ENCODE peak calls at places on chromosomes 11 and 22, in nine cellular contexts. K is upper lobe of left lung, E is small intestine, Q is spleen, Y is endodermal cell, J is psoas muscle, H is mesendoderm, W is IMR-90, T is A673. M is an unnamed sample.
A peak's percentile ranks its signal among the peaks of the same experiment; 100 is the strongest.

GRCh38 chr22:35467788-35468187 is 67.8 kb downstream of the MCM5 start:
- DNase-seq in K (no peak), E (peak; percentile 50), Q (peak; percentile 77), Y (peak; percentile 74), J (peak; percentile 87), H (peak; percentile 16), W (peak; percentile 47), T (no peak), M (peak; percentile 39)

GRCh38 chr22:36770116-36770945 is 5.6 kb downstream of the IFT27 start:
- DNase-seq in K (no peak), E (no peak), Q (no peak), Y (peak; percentile 84), J (no peak), H (peak; percentile 88), W (no peak), T (no peak), M (no peak)

GRCh38 chr11:102347526-102348331 is 715 bp downstream of the BIRC2 start:
- DNase-seq in K (no peak), E (peak; percentile 67), Q (no peak), Y (peak; percentile 48), J (no peak), H (peak; percentile 42), W (peak; percentile 29), T (peak; percentile 47), M (peak; percentile 59)

GRCh38 chr22:17974087-17974486 is 50.3 kb downstream of the MICAL3 start:
- DNase-seq in K (no peak), E (no peak), Q (peak; percentile 16), Y (no peak), J (no peak), H (no peak), W (no peak), T (no peak), M (no peak)

GRCh38 chr11:117717485-117718314 is 79.3 kb downstream of the DSCAML1 start:
- DNase-seq in K (peak; percentile 70), E (peak; percentile 19), Q (no peak), Y (peak; percentile 90), J (no peak), H (peak; percentile 72), W (no peak), T (no peak), M (peak; percentile 59)

GRCh38 chr11:134476435-134477021 is 64.5 kb upstream of the B3GAT1 start:
- DNase-seq in K (no peak), E (no peak), Q (no peak), Y (peak; percentile 91), J (no peak), H (peak; percentile 72), W (no peak), T (peak; percentile 48), M (no peak)

GRCh38 chr11:116986521-116987105 is 111.6 kb downstream of the SIK3 start:
- DNase-seq in K (no peak), E (peak; percentile 51), Q (no peak), Y (no peak), J (no peak), H (no peak), W (peak; percentile 90), T (no peak), M (no peak)

GRCh38 chr11:1003159-1003558 is 33.4 kb downstream of the MUC6 start:
- DNase-seq in K (peak; percentile 72), E (no peak), Q (no peak), Y (no peak), J (no peak), H (no peak), W (no peak), T (no peak), M (no peak)

GRCh38 chr11:17864478-17864941 is 129.9 kb downstream of the KCNC1 start:
- DNase-seq in K (no peak), E (peak; percentile 42), Q (no peak), Y (peak; percentile 83), J (no peak), H (peak; percentile 54), W (no peak), T (no peak), M (peak; percentile 33)

GRCh38 chr11:2320591-2321310 is 18.9 kb downstream of the TSPAN32 start:
- DNase-seq in K (peak; percentile 41), E (no peak), Q (peak; percentile 42), Y (no peak), J (no peak), H (no peak), W (no peak), T (no peak), M (no peak)

GRCh38 chr22:36097880-36098279 is 62.7 kb downstream of the APOL3 start:
- DNase-seq in K (no peak), E (no peak), Q (no peak), Y (no peak), J (no peak), H (no peak), W (no peak), T (no peak), M (no peak)

GRCh38 chr11:28598531-28598930 is 490.3 kb downstream of the METTL15 start:
- DNase-seq in K (no peak), E (no peak), Q (no peak), Y (no peak), J (no peak), H (no peak), W (no peak), T (no peak), M (no peak)

GRCh38 chr22:33895444-33895843 is 24.8 kb downstream of the LARGE1 start:
- DNase-seq in K (no peak), E (no peak), Q (no peak), Y (no peak), J (no peak), H (no peak), W (no peak), T (no peak), M (no peak)

GRCh38 chr22:33894515-33894914 is 25.8 kb downstream of the LARGE1 start:
- DNase-seq in K (no peak), E (peak; percentile 46), Q (no peak), Y (no peak), J (no peak), H (no peak), W (no peak), T (no peak), M (peak; percentile 13)

GRCh38 chr22:33894036-33894435 is 26.2 kb downstream of the LARGE1 start:
- DNase-seq in K (no peak), E (no peak), Q (no peak), Y (no peak), J (no peak), H (no peak), W (no peak), T (no peak), M (no peak)

GRCh38 chr22:33891992-33892391 is 28.3 kb downstream of the LARGE1 start:
- DNase-seq in K (no peak), E (no peak), Q (no peak), Y (no peak), J (no peak), H (no peak), W (no peak), T (no peak), M (no peak)

GRCh38 chr22:33893486-33893885 is 26.8 kb downstream of the LARGE1 start:
- DNase-seq in K (no peak), E (peak; percentile 27), Q (no peak), Y (no peak), J (no peak), H (no peak), W (no peak), T (no peak), M (no peak)
- H3K4me1 ChIP-seq in K (no peaks in the 10 kb centered on the region), E (no peaks in the 10 kb centered on the region), Q (peaks cover 19% of the 10 kb centered on the region), Y (peaks cover 3% of the 10 kb centered on the region), J (peaks cover 3% of the 10 kb centered on the region), H (peaks cover 4% of the 10 kb centered on the region), W (peaks cover 7% of the 10 kb centered on the region), T (no peaks in the 10 kb centered on the region), M (peaks cover 18% of the 10 kb centered on the region)

GRCh38 chr22:47658182-47658581 is 895.7 kb downstream of the TBC1D22A start:
- DNase-seq in K (no peak), E (no peak), Q (no peak), Y (no peak), J (no peak), H (no peak), W (no peak), T (no peak), M (no peak)

GRCh38 chr22:47653921-47654320 is 891.5 kb downstream of the TBC1D22A start:
- DNase-seq in K (no peak), E (no peak), Q (no peak), Y (no peak), J (no peak), H (no peak), W (no peak), T (no peak), M (no peak)

GRCh38 chr22:47654922-47655451 is 892.5 kb downstream of the TBC1D22A start:
- DNase-seq in K (no peak), E (no peak), Q (no peak), Y (no peak), J (no peak), H (no peak), W (no peak), T (no peak), M (no peak)

GRCh38 chr22:47656806-47657205 is 894.4 kb downstream of the TBC1D22A start:
- DNase-seq in K (no peak), E (no peak), Q (no peak), Y (no peak), J (no peak), H (no peak), W (no peak), T (no peak), M (no peak)

DNA sequence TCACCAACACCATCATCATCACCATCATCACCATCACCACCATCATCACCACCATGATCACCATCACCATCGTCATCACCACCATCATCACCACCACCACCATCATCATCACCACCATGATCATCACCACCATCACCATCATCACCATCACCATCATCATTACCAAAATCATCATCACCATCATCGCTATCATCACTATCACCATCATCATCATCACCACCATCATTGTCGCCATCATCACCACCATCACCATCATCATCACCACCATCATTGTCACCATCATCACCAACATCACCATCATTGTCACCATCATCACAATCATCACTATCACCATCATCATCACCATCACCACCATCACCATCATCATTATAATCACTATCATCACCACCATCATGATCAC is 893.5 kb downstream of the TBC1D22A start:
- DNase-seq in K (no peak), E (no peak), Q (no peak), Y (no peak), J (no peak), H (no peak), W (no peak), T (no peak), M (no peak)
- H3K4me1 ChIP-seq in K (no peaks in the 10 kb centered on the region), E (no peaks in the 10 kb centered on the region), Q (no peaks in the 10 kb centered on the region), Y (no peaks in the 10 kb centered on the region), J (no peaks in the 10 kb centered on the region), H (no peaks in the 10 kb centered on the region), W (no peaks in the 10 kb centered on the region), T (no peaks in the 10 kb centered on the region), M (no peaks in the 10 kb centered on the region)

DNA sequence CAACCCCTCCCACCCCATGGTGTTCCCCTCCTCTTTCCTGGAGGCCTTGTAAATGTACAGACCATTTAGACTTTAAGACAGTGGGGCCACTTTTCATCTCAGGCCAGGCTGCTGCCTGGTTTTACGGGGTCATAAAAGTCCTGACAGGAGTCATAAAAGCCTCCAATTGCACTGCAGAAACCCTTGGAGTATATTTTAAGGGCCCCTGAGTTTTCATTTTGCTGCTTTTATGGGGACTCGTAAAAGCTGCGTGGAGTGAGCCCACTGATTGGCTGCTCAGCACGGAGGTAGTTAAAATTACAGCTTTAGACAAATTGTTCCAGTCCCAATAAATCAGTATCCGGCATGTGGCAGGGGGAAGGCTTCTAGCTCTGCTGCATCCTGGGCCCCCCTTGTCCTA is 627.6 kb downstream of the NTM start:
- DNase-seq in K (no peak), E (no peak), Q (no peak), Y (no peak), J (no peak), H (no peak), W (no peak), T (no peak), M (no peak)
- H3K4me1 ChIP-seq in K (no peaks in the 10 kb centered on the region), E (no peaks in the 10 kb centered on the region), Q (no peaks in the 10 kb centered on the region), Y (no peaks in the 10 kb centered on the region), J (no peaks in the 10 kb centered on the region), H (no peaks in the 10 kb centered on the region), W (peaks cover 2% of the 10 kb centered on the region), T (peaks cover 8% of the 10 kb centered on the region), M (no peaks in the 10 kb centered on the region)

GRCh38 chr11:14637868-14638409 is 5.7 kb upstream of the PDE3B start:
- DNase-seq in K (no peak), E (no peak), Q (no peak), Y (no peak), J (no peak), H (no peak), W (no peak), T (no peak), M (no peak)
- H3K4me1 ChIP-seq in K (peaks cover 14% of the 10 kb centered on the region), E (no peaks in the 10 kb centered on the region), Q (peaks cover 9% of the 10 kb centered on the region), Y (no peaks in the 10 kb centered on the region), J (no peaks in the 10 kb centered on the region), H (no peaks in the 10 kb centered on the region), W (no peaks in the 10 kb centered on the region), T (no peaks in the 10 kb centered on the region), M (peaks cover 13% of the 10 kb centered on the region)

M was measured in body of pancreas.